ENCODE peak calls at places on chromosomes 3 and 15, in six cellular contexts. Q is H54, O is HTR-8/SVneo, C is GM13976, I is HuH-7.5, J is endothelial cell. W is an unnamed sample.

GRCh38 chr3:149460123-149460522 is 14.4 kb upstream of the TM4SF4 start:
- DNase-seq in Q (no peak), O (no peak), C (no peak), I (no peak), J (no peak), W (no peak)

GRCh38 chr3:193974591-193974990 is 161.4 kb upstream of the HES1 start:
- DNase-seq in Q (no peak), O (no peak), C (no peak), I (no peak), J (no peak), W (no peak)

GRCh38 chr3:148736086-148736485 is 38.4 kb downstream of the AGTR1 start:
- DNase-seq in Q (no peak), O (no peak), C (no peak), I (no peak), J (no peak), W (no peak)

GRCh38 chr15:32029862-32030781 is at the start of gene CHRNA7:
- DNase-seq in Q (peak; percentile 15), O (peak; percentile 41), C (peak; percentile 59), I (peak; percentile 13), J (peak; percentile 72), W (no peak)

GRCh38 chr3:101270158-101270557 is 50.2 kb downstream of the IMPG2 start:
- DNase-seq in Q (no peak), O (no peak), C (no peak), I (no peak), J (no peak), W (no peak)

GRCh38 chr15:32981536-32981935 is 213.0 kb downstream of the FMN1 start:
- DNase-seq in Q (no peak), O (no peak), C (no peak), I (no peak), J (no peak), W (no peak)

GRCh38 chr15:92906563-92907081 is 6.5 kb downstream of the CHD2 start:
- DNase-seq in Q (no peak), O (no peak), C (peak; percentile 42), I (no peak), J (no peak), W (no peak)

GRCh38 chr15:88920186-88920891 is 7.2 kb upstream of the MFGE8 start:
- DNase-seq in Q (no peak), O (no peak), C (no peak), I (no peak), J (no peak), W (no peak)

GRCh38 chr3:14640157-14640562 is 11.4 kb upstream of the CCDC174 start:
- DNase-seq in Q (peak; percentile 51), O (no peak), C (no peak), I (no peak), J (no peak), W (no peak)

GRCh38 chr3:131072845-131073244 is 46.2 kb downstream of the NEK11 start:
- DNase-seq in Q (no peak), O (no peak), C (no peak), I (no peak), J (no peak), W (peak; percentile 70)

GRCh38 chr15:52527898-52528464 is 699 bp downstream of the MYO5A start:
- DNase-seq in Q (peak; percentile 41), O (peak; percentile 45), C (peak; percentile 54), I (peak; percentile 54), J (peak; percentile 13), W (no peak)

GRCh38 chr3:7640787-7641186 is 779.9 kb downstream of the GRM7 start:
- DNase-seq in Q (no peak), O (no peak), C (no peak), I (no peak), J (no peak), W (no peak)

GRCh38 chr3:131503328-131503650 is 518 bp upstream of the MRPL3 start:
- DNase-seq in Q (no peak), O (no peak), C (no peak), I (no peak), J (no peak), W (no peak)

GRCh38 chr3:81339040-81339845 is 422.2 kb downstream of the GBE1 start:
- DNase-seq in Q (no peak), O (peak; percentile 19), C (peak; percentile 27), I (no peak), J (no peak), W (peak; percentile 10)

GRCh38 chr3:102485701-102486100 is 50.9 kb downstream of the ZPLD1 start:
- DNase-seq in Q (no peak), O (no peak), C (no peak), I (no peak), J (no peak), W (no peak)

GRCh38 chr3:128492353-128493220 is at the start of gene GATA2:
- DNase-seq in Q (no peak), O (no peak), C (no peak), I (peak; percentile 73), J (peak; percentile 60), W (no peak)

GRCh38 chr3:177191108-177191779 is 6.0 kb downstream of the TBL1XR1 start:
- DNase-seq in Q (no peak), O (no peak), C (no peak), I (no peak), J (no peak), W (no peak)

GRCh38 chr15:25694238-25694584 is 168.9 kb downstream of the ATP10A start:
- DNase-seq in Q (no peak), O (no peak), C (no peak), I (no peak), J (no peak), W (no peak)

GRCh38 chr3:107985496-107985895 is 105.3 kb downstream of the CD47 start:
- DNase-seq in Q (no peak), O (no peak), C (no peak), I (no peak), J (no peak), W (no peak)

GRCh38 chr3:108804437-108804836 is 18.1 kb upstream of the TRAT1 start:
- DNase-seq in Q (no peak), O (no peak), C (no peak), I (no peak), J (no peak), W (peak; percentile 95)

GRCh38 chr3:55167586-55168317 is 239.9 kb upstream of the LRTM1 start:
- DNase-seq in Q (no peak), O (no peak), C (no peak), I (no peak), J (no peak), W (no peak)

GRCh38 chr3:183438749-183439148 is 10.3 kb upstream of the MCF2L2 start:
- DNase-seq in Q (no peak), O (no peak), C (no peak), I (no peak), J (no peak), W (no peak)

GRCh38 chr3:187967982-187968381 is 186.0 kb upstream of the LPP start:
- DNase-seq in Q (no peak), O (peak; percentile 34), C (no peak), I (no peak), J (no peak), W (no peak)

GRCh38 chr3:97952280-97952679 is 20.0 kb downstream of the RIOX2 start:
- DNase-seq in Q (no peak), O (no peak), C (no peak), I (no peak), J (no peak), W (no peak)

GRCh38 chr3:105708980-105709379 is 159.8 kb downstream of the CBLB start:
- DNase-seq in Q (no peak), O (no peak), C (no peak), I (no peak), J (no peak), W (no peak)

GRCh38 chr15:55694652-55695150 is 48.3 kb downstream of the PRTG start:
- DNase-seq in Q (no peak), O (peak; percentile 48), C (peak; percentile 37), I (no peak), J (no peak), W (no peak)

GRCh38 chr15:40470423-40471104 is at the start of gene CHST14:
- DNase-seq in Q (peak; percentile 76), O (peak; percentile 70), C (peak; percentile 91), I (peak; percentile 79), J (peak; percentile 67), W (no peak)

GRCh38 chr3:132145833-132146232 is 111.0 kb upstream of the CPNE4 start:
- DNase-seq in Q (no peak), O (no peak), C (no peak), I (no peak), J (no peak), W (no peak)

GRCh38 chr3:46186856-46187700 is 21.0 kb downstream of the CCR1 start:
- DNase-seq in Q (no peak), O (no peak), C (peak; percentile 63), I (no peak), J (no peak), W (no peak)

GRCh38 chr15:36331531-36332275 is 247.7 kb upstream of the CDIN1 start:
- DNase-seq in Q (no peak), O (no peak), C (no peak), I (no peak), J (no peak), W (no peak)

GRCh38 chr3:17143893-17144664 is 259.3 kb downstream of the PLCL2 start:
- DNase-seq in Q (no peak), O (no peak), C (no peak), I (no peak), J (no peak), W (no peak)

GRCh38 chr3:134666466-134666865 is 15.6 kb upstream of the KY start:
- DNase-seq in Q (peak; percentile 70), O (peak; percentile 24), C (no peak), I (no peak), J (no peak), W (no peak)

GRCh38 chr3:147943265-147943945 is 534.2 kb downstream of the ZIC1 start:
- DNase-seq in Q (peak; percentile 30), O (peak; percentile 32), C (no peak), I (no peak), J (no peak), W (peak; percentile 65)

W was measured in COLO829.